ENCODE peak calls at places on chromosomes 13 and 19, in ten cellular contexts. C, O, Q, E, H, M, P, N, R and G are unnamed samples.

GRCh38 chr13:25690582-25690981 is 318.8 kb downstream of the ATP8A2 start:
- DNase-seq in C (no peak), E (no peak), Q (no peak), P (no peak), N (no peak), R (no peak), O (no peak), M (no peak), H (no peak), G (no peak)

GRCh38 chr13:27088619-27089018 is 83.0 kb downstream of the USP12 start:
- DNase-seq in M (no peak), P (no peak), C (no peak), R (no peak), E (no peak), O (no peak), Q (no peak), H (no peak), N (no peak), G (no peak)

GRCh38 chr13:67043901-67044300 is 186.2 kb downstream of the PCDH9 start:
- DNase-seq in M (peak; percentile 27), O (peak; percentile 91), R (no peak), C (no peak), E (no peak), H (peak; percentile 14), Q (no peak), P (no peak), N (no peak), G (no peak)

GRCh38 chr13:26051231-26052135 is at the start of gene SHISA2:
- DNase-seq in O (peak; percentile 67), M (peak; percentile 53), Q (peak; percentile 64), N (peak; percentile 70), P (no peak), H (no peak), R (no peak), C (peak; percentile 6), E (no peak), G (no peak)

GRCh38 chr13:112326821-112327370 is 49.3 kb upstream of the SPACA7 start:
- DNase-seq in Q (no peak), P (no peak), H (no peak), R (no peak), N (no peak), O (no peak), E (no peak), C (no peak), M (no peak), G (no peak)

GRCh38 chr19:45352471-45352870 is 11.9 kb downstream of the KLC3 start:
- DNase-seq in C (no peak), Q (no peak), M (no peak), E (no peak), P (no peak), O (no peak), R (no peak), H (no peak), N (no peak), G (no peak)

GRCh38 chr13:64075543-64076271 is 2660.1 kb upstream of the PCDH20 start:
- DNase-seq in R (no peak), O (no peak), P (no peak), N (no peak), M (no peak), Q (no peak), H (no peak), E (no peak), C (no peak), G (no peak)

GRCh38 chr19:1673645-1674292 is 21.4 kb upstream of the TCF3 start:
- DNase-seq in N (no peak), O (no peak), E (peak; percentile 27), R (no peak), Q (no peak), C (no peak), M (no peak), H (no peak), P (no peak), G (no peak)

GRCh38 chr19:38079926-38080380 is 144.1 kb downstream of the DPF1 start:
- DNase-seq in N (no peak), C (peak; percentile 16), O (peak; percentile 96), Q (no peak), P (no peak), M (peak; percentile 72), H (no peak), R (no peak), E (no peak), G (no peak)

GRCh38 chr19:42480335-42481095 is 37.8 kb upstream of the CXCL17 start:
- DNase-seq in M (peak; percentile 31), R (no peak), O (peak; percentile 13), N (no peak), E (no peak), P (no peak), C (no peak), H (no peak), Q (no peak), G (no peak)

GRCh38 chr13:99656092-99656745 is 154.9 kb downstream of the TM9SF2 start:
- DNase-seq in E (no peak), H (peak; percentile 81), O (peak; percentile 65), R (peak; percentile 41), M (peak; percentile 78), N (peak; percentile 71), P (peak; percentile 55), C (peak; percentile 69), Q (peak; percentile 58), G (peak; percentile 64)

GRCh38 chr13:48194392-48194754 is 38.6 kb upstream of the ITM2B start:
- DNase-seq in C (no peak), P (no peak), Q (no peak), E (no peak), R (no peak), N (no peak), O (peak; percentile 8), H (no peak), M (no peak), G (no peak)

GRCh38 chr19:43826787-43827754 is at the start of gene ZNF283:
- DNase-seq in Q (peak; percentile 93), N (peak; percentile 92), H (peak; percentile 91), E (peak; percentile 88), R (peak; percentile 11), M (peak; percentile 94), C (peak; percentile 84), O (peak; percentile 90), P (peak; percentile 43), G (peak; percentile 56)

GRCh38 chr19:40797166-40797962 is 1.6 kb upstream of the EGLN2 start:
- DNase-seq in R (no peak), H (no peak), N (no peak), E (no peak), O (no peak), M (no peak), C (no peak), P (no peak), Q (no peak), G (no peak)

GRCh38 chr19:48203227-48203793 is 32.8 kb downstream of the ZSWIM9 start:
- DNase-seq in R (no peak), P (no peak), H (no peak), O (no peak), Q (no peak), E (no peak), N (no peak), M (no peak), C (no peak), G (no peak)

GRCh38 chr19:49502866-49503581 is 6.8 kb downstream of the RPS11 start:
- DNase-seq in N (peak; percentile 52), C (peak; percentile 94), R (peak; percentile 22), M (peak; percentile 73), H (peak; percentile 59), Q (peak; percentile 36), P (no peak), O (peak; percentile 63), E (no peak), G (peak; percentile 32)

GRCh38 chr13:98768522-98768921 is 16.1 kb upstream of the SLC15A1 start:
- DNase-seq in N (no peak), M (peak; percentile 21), C (no peak), P (no peak), H (no peak), E (no peak), R (no peak), Q (no peak), O (no peak), G (no peak)

GRCh38 chr13:107441279-107441678 is 774.1 kb downstream of the LIG4 start:
- DNase-seq in O (peak; percentile 96), H (no peak), Q (no peak), E (no peak), N (no peak), R (no peak), M (peak; percentile 45), C (no peak), P (no peak), G (no peak)

GRCh38 chr13:82356667-82357066 is 1525.6 kb downstream of the SLITRK1 start:
- DNase-seq in P (no peak), N (peak; percentile 9), H (no peak), C (peak; percentile 16), O (no peak), R (no peak), Q (no peak), M (peak; percentile 6), E (no peak), G (no peak)

GRCh38 chr19:398719-399118 is 10.2 kb downstream of the C2CD4C start:
- DNase-seq in P (no peak), C (no peak), E (peak; percentile 35), N (no peak), O (no peak), M (no peak), H (no peak), Q (no peak), R (no peak), G (no peak)

GRCh38 chr19:8585894-8586750 is 8.9 kb upstream of the MYO1F start:
- DNase-seq in M (peak; percentile 65), O (peak; percentile 36), P (no peak), Q (peak; percentile 71), R (no peak), E (no peak), N (peak; percentile 74), C (no peak), H (no peak), G (no peak)

GRCh38 chr13:29454931-29455481 is 140.5 kb downstream of the SLC7A1 start:
- DNase-seq in P (no peak), C (no peak), R (no peak), O (peak; percentile 20), H (no peak), N (peak; percentile 58), M (peak; percentile 95), Q (peak; percentile 30), E (no peak), G (no peak)

GRCh38 chr19:40302224-40303011 is 17.3 kb upstream of the AKT2 start:
- DNase-seq in O (no peak), Q (no peak), E (no peak), H (no peak), R (no peak), P (no peak), C (no peak), M (peak; percentile 31), N (no peak), G (no peak)

GRCh38 chr19:18696023-18696422 is 12.5 kb downstream of the CRTC1 start:
- DNase-seq in Q (no peak), P (no peak), N (no peak), M (no peak), O (no peak), R (no peak), E (no peak), C (no peak), H (no peak), G (no peak)

GRCh38 chr13:112843392-112844250 is 125.4 kb upstream of the MCF2L start:
- DNase-seq in R (no peak), C (no peak), P (no peak), E (no peak), N (no peak), H (no peak), Q (no peak), M (no peak), O (no peak), G (no peak)

GRCh38 chr19:49663224-49663623 is 2.4 kb downstream of the IRF3 start:
- DNase-seq in C (no peak), R (no peak), M (no peak), Q (no peak), E (no peak), O (no peak), P (no peak), N (no peak), H (no peak), G (no peak)

GRCh38 chr19:5844456-5845433 is 5.2 kb upstream of the FUT6 start:
- DNase-seq in R (no peak), H (no peak), P (no peak), O (no peak), M (no peak), N (no peak), C (no peak), E (no peak), Q (no peak), G (no peak)

GRCh38 chr13:96650301-96650886 is 343.9 kb downstream of the OXGR1 start:
- DNase-seq in M (peak; percentile 83), N (no peak), H (no peak), R (no peak), Q (no peak), P (no peak), O (peak; percentile 88), C (peak; percentile 34), E (no peak), G (no peak)